ENCODE peak calls at places on chromosomes 7 and 10, in four cellular contexts. S, B, Y and H are unnamed samples.

GRCh38 chr10:121947931-121948330 is 20.1 kb upstream of the ATE1 start:
- DNase-seq in B (no peak), S (no peak), Y (no peak), H (no peak)

GRCh38 chr10:71045188-71045841 is 156.9 kb upstream of the PCBD1 start:
- DNase-seq in B (no peak), Y (no peak), S (no peak), H (no peak)

GRCh38 chr7:2641406-2642393 is 9.9 kb downstream of the TTYH3 start:
- DNase-seq in B (peak), Y (no peak), S (no peak), H (no peak)

GRCh38 chr10:61904711-61905445 is 3.4 kb downstream of the ARID5B start:
- DNase-seq in B (no peak), Y (no peak), S (peak), H (peak)

GRCh38 chr10:4241724-4242345 is 456.8 kb upstream of the KLF6 start:
- DNase-seq in B (peak), S (no peak), Y (no peak), H (no peak)

GRCh38 chr7:138116156-138116555 is 39.9 kb downstream of the AKR1D1 start:
- DNase-seq in S (no peak), Y (no peak), B (no peak), H (no peak)

GRCh38 chr7:124031919-124032318 is 948 bp downstream of the TMEM229A start:
- DNase-seq in S (no peak), B (no peak), Y (no peak), H (no peak)

GRCh38 chr10:4370376-4370775 is 455.6 kb upstream of the AKR1E2 start:
- DNase-seq in B (no peak), S (no peak), Y (no peak), H (no peak)

GRCh38 chr7:3243680-3244079 is 57.4 kb upstream of the SDK1 start:
- DNase-seq in S (no peak), Y (no peak), B (no peak), H (no peak)

GRCh38 chr7:506391-506831 is 13.2 kb downstream of the PDGFA start:
- DNase-seq in Y (no peak), B (no peak), S (no peak), H (no peak)

GRCh38 chr7:92691578-92691977 is 101.4 kb upstream of the FAM133B start:
- DNase-seq in S (no peak), Y (no peak), B (no peak), H (no peak)

GRCh38 chr10:34305189-34305588 is 509.9 kb downstream of the PARD3 start:
- DNase-seq in B (no peak), Y (no peak), S (no peak), H (no peak)

GRCh38 chr10:12540341-12540781 is 191.0 kb downstream of the CAMK1D start:
- DNase-seq in S (no peak), Y (no peak), B (peak), H (no peak)

GRCh38 chr10:17101257-17101909 is 28.2 kb downstream of the CUBN start:
- DNase-seq in S (no peak), Y (no peak), B (no peak), H (no peak)

GRCh38 chr7:159036916-159037605 is 107.6 kb downstream of the VIPR2 start:
- DNase-seq in B (no peak), Y (no peak), S (no peak), H (no peak)

GRCh38 chr7:102227371-102227770 is 59.3 kb upstream of the SH2B2 start:
- DNase-seq in S (no peak), Y (no peak), B (no peak), H (no peak)

GRCh38 chr7:135666156-135666555 is 3.8 kb downstream of the STMP1 start:
- DNase-seq in S (no peak), B (no peak), Y (no peak), H (no peak)

GRCh38 chr7:112112822-112113255 is 93.4 kb downstream of the DOCK4 start:
- DNase-seq in Y (no peak), B (peak), S (no peak), H (no peak)

GRCh38 chr10:88728107-88728763 is 22.2 kb downstream of the LIPK start:
- DNase-seq in S (no peak), B (no peak), Y (no peak), H (no peak)

GRCh38 chr10:131795761-131796160 is 105.0 kb upstream of the PPP2R2D start:
- DNase-seq in Y (no peak), S (no peak), B (no peak), H (no peak)

GRCh38 chr7:101308245-101309085 is 13.1 kb downstream of the IFT22 start:
- DNase-seq in B (no peak), Y (no peak), S (peak), H (no peak)